ENCODE peak calls at places on chromosome 1, in ten cellular contexts. Z, P, C, V, K, I, J, L, F and H are unnamed samples.

GRCh38 chr1:53131590-53131938 is 10.9 kb downstream of the SLC1A7 start:
- DNase-seq in Z (no peak), P (no peak), C (no peak), V (no peak), K (no peak), I (no peak), J (no peak), L (no peak), F (no peak), H (peak)

GRCh38 chr1:234680331-234680904 is 70.4 kb upstream of the IRF2BP2 start:
- DNase-seq in Z (no peak), P (no peak), C (no peak), V (no peak), K (no peak), I (no peak), J (no peak), L (no peak), F (no peak), H (no peak)

GRCh38 chr1:231236938-231237337 is 4.1 kb upstream of the GNPAT start:
- DNase-seq in Z (no peak), P (no peak), C (no peak), V (no peak), K (no peak), I (no peak), J (no peak), L (no peak), F (no peak), H (no peak)

GRCh38 chr1:37995773-37996379 is 6.1 kb upstream of the SF3A3 start:
- DNase-seq in Z (no peak), P (no peak), C (peak), V (no peak), K (peak), I (no peak), J (peak), L (no peak), F (no peak), H (peak)

GRCh38 chr1:188706742-188707141 is 1770.9 kb downstream of the BRINP3 start:
- DNase-seq in Z (no peak), P (no peak), C (peak), V (no peak), K (no peak), I (no peak), J (no peak), L (no peak), F (no peak), H (no peak)

GRCh38 chr1:224542783-224543440 is 73.2 kb upstream of the CNIH3 start:
- DNase-seq in Z (no peak), P (peak), C (peak), V (no peak), K (no peak), I (no peak), J (peak), L (peak), F (no peak), H (no peak)

GRCh38 chr1:32763221-32763620 is 53.9 kb downstream of the YARS1 start:
- DNase-seq in Z (no peak), P (no peak), C (no peak), V (no peak), K (no peak), I (no peak), J (no peak), L (no peak), F (no peak), H (no peak)

GRCh38 chr1:7440154-7440553 is 330.9 kb upstream of the VAMP3 start:
- DNase-seq in Z (no peak), P (no peak), C (no peak), V (no peak), K (no peak), I (no peak), J (no peak), L (no peak), F (no peak), H (no peak)

GRCh38 chr1:83546863-83547262 is 452.1 kb downstream of the TTLL7 start:
- DNase-seq in Z (no peak), P (no peak), C (no peak), V (no peak), K (no peak), I (no peak), J (no peak), L (no peak), F (no peak), H (no peak)

GRCh38 chr1:224733021-224733911 is 117.1 kb downstream of the CNIH3 start:
- DNase-seq in Z (no peak), P (no peak), C (peak), V (no peak), K (no peak), I (no peak), J (peak), L (no peak), F (peak), H (no peak)

GRCh38 chr1:232793944-232794343 is 11.3 kb upstream of the MAP10 start:
- DNase-seq in Z (no peak), P (peak), C (peak), V (no peak), K (no peak), I (no peak), J (no peak), L (peak), F (peak), H (no peak)

GRCh38 chr1:214280386-214281029 is 451 bp upstream of the SMYD2 start:
- DNase-seq in Z (no peak), P (peak), C (peak), V (no peak), K (peak), I (no peak), J (peak), L (peak), F (no peak), H (peak)

GRCh38 chr1:19033926-19034680 is 77.6 kb upstream of the IFFO2 start:
- DNase-seq in Z (no peak), P (no peak), C (peak), V (no peak), K (peak), I (no peak), J (peak), L (no peak), F (no peak), H (peak)

GRCh38 chr1:209884249-209884648 is 53.8 kb upstream of the SYT14 start:
- DNase-seq in Z (no peak), P (no peak), C (peak), V (no peak), K (no peak), I (no peak), J (no peak), L (no peak), F (no peak), H (no peak)

GRCh38 chr1:36664564-36665287 is 182.0 kb upstream of the CSF3R start:
- DNase-seq in Z (no peak), P (no peak), C (no peak), V (peak), K (no peak), I (no peak), J (no peak), L (no peak), F (no peak), H (no peak)

GRCh38 chr1:4664601-4665000 is 10.2 kb downstream of the AJAP1 start:
- DNase-seq in Z (no peak), P (no peak), C (no peak), V (no peak), K (no peak), I (no peak), J (no peak), L (no peak), F (no peak), H (no peak)

GRCh38 chr1:102861247-102861646 is 247.1 kb downstream of the COL11A1 start:
- DNase-seq in Z (no peak), P (no peak), C (no peak), V (no peak), K (no peak), I (no peak), J (no peak), L (no peak), F (no peak), H (no peak)